ENCODE peak calls at places on chromosomes 4 and X, in ten cellular contexts. U, Q, Y, Z, E, O, K, R, F and G are unnamed samples.
A peak's percentile ranks its signal among the peaks of the same experiment; 100 is the strongest.

GRCh38 chrX:69146739-69147138 is 18.5 kb downstream of the PJA1 start:
- DNase-seq in U (no peak), Q (no peak), Y (no peak), Z (no peak), E (no peak), O (no peak), K (no peak), R (no peak), F (no peak), G (no peak)

GRCh38 chr4:149175549-149175948 is 640.1 kb downstream of the IQCM start:
- DNase-seq in U (no peak), Q (no peak), Y (no peak), Z (no peak), E (no peak), O (no peak), K (no peak), R (no peak), F (no peak), G (no peak)

GRCh38 chr4:1082215-1083182 is 30.9 kb downstream of the RNF212 start:
- DNase-seq in U (peak; percentile 94), Q (peak; percentile 89), Y (peak; percentile 36), Z (peak; percentile 70), E (peak; percentile 90), O (no peak), K (peak; percentile 70), R (peak; percentile 91), F (no peak), G (no peak)

GRCh38 chrX:66676990-66677389 is 38.1 kb upstream of the EDA2R start:
- DNase-seq in U (no peak), Q (no peak), Y (no peak), Z (peak; percentile 69), E (peak; percentile 1), O (no peak), K (no peak), R (peak; percentile 13), F (no peak), G (no peak)

GRCh38 chr4:45855857-45856256 is 268.0 kb downstream of the GABRG1 start:
- DNase-seq in U (no peak), Q (no peak), Y (no peak), Z (no peak), E (no peak), O (no peak), K (no peak), R (no peak), F (no peak), G (no peak)

GRCh38 chr4:98987720-98988119 is 7.8 kb upstream of the METAP1 start:
- DNase-seq in U (no peak), Q (no peak), Y (no peak), Z (no peak), E (no peak), O (no peak), K (no peak), R (no peak), F (no peak), G (no peak)

GRCh38 chr4:83024233-83024632 is 10.8 kb upstream of the COPS4 start:
- DNase-seq in U (no peak), Q (no peak), Y (no peak), Z (no peak), E (no peak), O (no peak), K (no peak), R (no peak), F (no peak), G (no peak)

GRCh38 chr4:24382381-24382780 is 202.0 kb downstream of the DHX15 start:
- DNase-seq in U (no peak), Q (no peak), Y (no peak), Z (peak; percentile 78), E (peak; percentile 77), O (no peak), K (no peak), R (no peak), F (no peak), G (no peak)

GRCh38 chr4:184649971-184650855 is 675 bp downstream of the PRIMPOL start:
- DNase-seq in U (no peak), Q (no peak), Y (no peak), Z (peak; percentile 65), E (no peak), O (no peak), K (no peak), R (peak; percentile 25), F (no peak), G (peak; percentile 71)

GRCh38 chr4:3224971-3225850 is 23.7 kb upstream of the MSANTD1 start:
- DNase-seq in U (no peak), Q (no peak), Y (no peak), Z (no peak), E (no peak), O (no peak), K (peak; percentile 11), R (no peak), F (no peak), G (no peak)

GRCh38 chr4:24413311-24413784 is 171.0 kb downstream of the DHX15 start:
- DNase-seq in U (no peak), Q (no peak), Y (no peak), Z (no peak), E (no peak), O (no peak), K (no peak), R (no peak), F (no peak), G (peak; percentile 94)

GRCh38 chrX:76248901-76249300 is 76.0 kb downstream of the PBDC1 start:
- DNase-seq in U (no peak), Q (no peak), Y (no peak), Z (no peak), E (no peak), O (no peak), K (no peak), R (no peak), F (no peak), G (no peak)

GRCh38 chrX:261167-261857 is 19.9 kb upstream of the PLCXD1 start:
- DNase-seq in U (peak; percentile 17), Q (no peak), Y (peak; percentile 69), Z (peak; percentile 23), E (no peak), O (no peak), K (peak; percentile 41), R (no peak), F (no peak), G (peak; percentile 85)

GRCh38 chr4:25769251-25769650 is 93.5 kb downstream of the SEL1L3 start:
- DNase-seq in U (no peak), Q (no peak), Y (no peak), Z (peak; percentile 84), E (no peak), O (no peak), K (peak; percentile 38), R (no peak), F (no peak), G (peak; percentile 25)

GRCh38 chr4:163764569-163764968 is 270.1 kb downstream of the TMA16 start:
- DNase-seq in U (no peak), Q (no peak), Y (no peak), Z (no peak), E (no peak), O (no peak), K (no peak), R (no peak), F (no peak), G (no peak)

GRCh38 chr4:20430555-20430954 is 178.8 kb downstream of the SLIT2 start:
- DNase-seq in U (no peak), Q (no peak), Y (no peak), Z (peak; percentile 69), E (peak; percentile 7), O (no peak), K (no peak), R (no peak), F (no peak), G (no peak)

GRCh38 chrX:52574416-52575275 is 57.8 kb upstream of the XAGE1B start:
- DNase-seq in U (peak; percentile 36), Q (no peak), Y (peak; percentile 27), Z (peak; percentile 61), E (peak; percentile 33), O (peak; percentile 2), K (no peak), R (peak; percentile 38), F (peak; percentile 28), G (peak; percentile 59)

GRCh38 chr4:80295331-80295730 is 28.9 kb downstream of the FGF5 start:
- DNase-seq in U (no peak), Q (no peak), Y (no peak), Z (no peak), E (no peak), O (no peak), K (no peak), R (no peak), F (no peak), G (no peak)

GRCh38 chr4:102761478-102761790 is 666 bp upstream of the MANBA start:
- DNase-seq in U (no peak), Q (no peak), Y (no peak), Z (peak; percentile 2), E (no peak), O (no peak), K (no peak), R (peak; percentile 38), F (no peak), G (no peak)

GRCh38 chr4:81426770-81427604 is 44.7 kb downstream of the RASGEF1B start:
- DNase-seq in U (no peak), Q (no peak), Y (peak; percentile 18), Z (peak; percentile 34), E (peak; percentile 42), O (no peak), K (no peak), R (no peak), F (no peak), G (no peak)

GRCh38 chr4:54525602-54526001 is 132.2 kb upstream of the KIT start:
- DNase-seq in U (no peak), Q (no peak), Y (no peak), Z (peak; percentile 91), E (peak; percentile 78), O (no peak), K (no peak), R (peak; percentile 75), F (no peak), G (peak; percentile 57)

GRCh38 chrX:109679820-109680219 is 53.2 kb downstream of the ACSL4 start:
- DNase-seq in U (no peak), Q (no peak), Y (no peak), Z (peak; percentile 7), E (no peak), O (no peak), K (no peak), R (no peak), F (no peak), G (no peak)

GRCh38 chr4:53937918-53938317 is 126.5 kb downstream of the CHIC2 start:
- DNase-seq in U (no peak), Q (no peak), Y (no peak), Z (peak; percentile 95), E (no peak), O (no peak), K (no peak), R (peak; percentile 36), F (no peak), G (peak; percentile 28)

GRCh38 chrX:67564475-67564874 is 20.7 kb downstream of the AR start:
- DNase-seq in U (no peak), Q (no peak), Y (no peak), Z (no peak), E (no peak), O (no peak), K (no peak), R (no peak), F (no peak), G (no peak)

GRCh38 chr4:122537388-122538135 is 81.0 kb upstream of the IL2 start:
- DNase-seq in U (no peak), Q (no peak), Y (no peak), Z (no peak), E (no peak), O (no peak), K (no peak), R (no peak), F (no peak), G (no peak)

GRCh38 chr4:76571274-76571673 is 136.2 kb downstream of the SHROOM3 start:
- DNase-seq in U (no peak), Q (no peak), Y (no peak), Z (no peak), E (no peak), O (no peak), K (no peak), R (no peak), F (no peak), G (no peak)

GRCh38 chr4:170248029-170248428 is 158.3 kb upstream of the AADAT start:
- DNase-seq in U (no peak), Q (no peak), Y (no peak), Z (no peak), E (no peak), O (no peak), K (no peak), R (no peak), F (no peak), G (no peak)

GRCh38 chrX:9729161-9729885 is 36.3 kb downstream of the GPR143 start:
- DNase-seq in U (no peak), Q (no peak), Y (no peak), Z (no peak), E (no peak), O (no peak), K (no peak), R (no peak), F (no peak), G (no peak)